ENCODE peak calls at places on chromosomes 6 and 20, in eight cellular contexts. W is bronchial epithelial cell, X is brain microvascular endothelial cell, D is endothelial cell, B is glutamatergic neuron, E is colonic mucosa, Z is OCI-LY7, O is H9. G is an unnamed sample.

GRCh38 chr6:160442151-160442550 is 94.0 kb downstream of the SLC22A3 start:
- DNase-seq in W (no peak), X (no peak), D (no peak), B (no peak), E (no peak), Z (no peak), O (no peak), G (no peak)

GRCh38 chr6:166441641-166442078 is 58.9 kb upstream of the MPC1 start:
- DNase-seq in W (no peak), X (no peak), D (no peak), B (no peak), E (no peak), Z (peak), O (no peak), G (no peak)

GRCh38 chr6:41894366-41895299 is 542 bp downstream of the USP49 start:
- DNase-seq in W (peak), X (no peak), D (peak), B (peak), E (no peak), Z (no peak), O (peak), G (no peak)

GRCh38 chr6:107062691-107063090 is 34.7 kb downstream of the MTRES1 start:
- DNase-seq in W (no peak), X (no peak), D (no peak), B (no peak), E (no peak), Z (no peak), O (no peak), G (no peak)

GRCh38 chr20:48783533-48784272 is 44.1 kb downstream of the PREX1 start:
- DNase-seq in W (no peak), X (peak), D (no peak), B (no peak), E (no peak), Z (peak), O (no peak), G (no peak)

GRCh38 chr20:24034820-24035219 is 46.2 kb upstream of the GGTLC1 start:
- DNase-seq in W (peak), X (peak), D (no peak), B (no peak), E (no peak), Z (no peak), O (no peak), G (no peak)

GRCh38 chr6:161153725-161154124 is 120.1 kb downstream of the AGPAT4 start:
- DNase-seq in W (no peak), X (no peak), D (no peak), B (no peak), E (no peak), Z (no peak), O (no peak), G (no peak)

GRCh38 chr6:122063090-122063489 is 336.4 kb upstream of the HSF2 start:
- DNase-seq in W (no peak), X (no peak), D (no peak), B (no peak), E (no peak), Z (no peak), O (no peak), G (no peak)

GRCh38 chr20:1225729-1226313 is at the start of gene RAD21L1:
- DNase-seq in W (peak), X (peak), D (peak), B (peak), E (peak), Z (peak), O (peak), G (peak)

GRCh38 chr6:20286968-20287565 is 74.8 kb upstream of the MBOAT1 start:
- DNase-seq in W (no peak), X (no peak), D (no peak), B (no peak), E (no peak), Z (no peak), O (no peak), G (no peak)

GRCh38 chr20:50415516-50416268 is 94.5 kb upstream of the PTPN1 start:
- DNase-seq in W (no peak), X (peak), D (no peak), B (no peak), E (peak), Z (no peak), O (peak), G (no peak)

GRCh38 chr6:89378628-89379027 is 26.1 kb upstream of the UBE2J1 start:
- DNase-seq in W (no peak), X (no peak), D (no peak), B (no peak), E (no peak), Z (no peak), O (no peak), G (no peak)

GRCh38 chr6:89110288-89110687 is 7.6 kb downstream of the SRSF12 start:
- DNase-seq in W (no peak), X (no peak), D (no peak), B (no peak), E (no peak), Z (no peak), O (no peak), G (no peak)

GRCh38 chr6:117513778-117514371 is 31.4 kb downstream of the DCBLD1 start:
- DNase-seq in W (no peak), X (no peak), D (no peak), B (no peak), E (no peak), Z (no peak), O (no peak), G (no peak)

GRCh38 chr6:17001188-17001587 is 100.7 kb upstream of the STMND1 start:
- DNase-seq in W (no peak), X (no peak), D (no peak), B (no peak), E (no peak), Z (no peak), O (no peak), G (no peak)
- TF ChIP-seq CTCF in W (no peak), X (peak), D (no peak), B (no peak), E (no peak), Z (no peak), O (peak), G (no peak)

DNA sequence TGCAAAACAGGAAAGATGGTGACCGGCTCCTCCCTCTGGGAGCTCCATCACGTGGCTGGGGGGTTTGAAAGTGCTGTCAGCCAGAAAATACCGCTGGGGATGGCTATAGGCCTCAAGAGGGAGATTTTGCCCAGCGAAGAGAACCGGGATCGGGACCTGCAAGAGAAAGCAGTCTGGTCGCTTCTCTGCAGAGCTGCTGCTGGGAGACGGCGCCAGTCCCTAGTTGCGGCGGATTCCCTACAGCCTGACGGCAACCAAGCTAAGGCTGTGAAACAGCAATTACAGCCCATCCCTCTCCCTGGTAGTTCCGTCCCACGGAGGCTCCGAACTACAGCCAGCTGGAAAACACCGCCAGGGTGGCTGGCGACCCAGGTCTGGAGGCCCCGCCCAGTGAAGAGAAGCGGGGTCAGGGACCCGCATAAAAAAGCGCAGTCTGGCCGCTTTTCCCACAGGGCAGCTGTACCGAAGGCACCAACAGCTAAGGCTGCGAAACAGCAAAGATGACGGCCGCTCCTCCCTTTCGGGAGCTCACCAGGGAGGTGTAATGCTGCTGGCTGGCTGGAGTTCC is 238.1 kb upstream of the IRAK1BP1 start:
- DNase-seq in W (no peak), X (peak), D (peak), B (peak), E (no peak), Z (no peak), O (peak), G (no peak)
- TF ChIP-seq CTCF in W (no peak), X (peak), D (no peak), B (no peak), E (no peak), Z (no peak), O (no peak), G (no peak)

GRCh38 chr20:56175884-56176283 is 72.6 kb upstream of the MC3R start:
- DNase-seq in W (no peak), X (no peak), D (no peak), B (no peak), E (no peak), Z (no peak), O (no peak), G (no peak)

GRCh38 chr20:56166781-56167465 is 81.6 kb upstream of the MC3R start:
- DNase-seq in W (no peak), X (no peak), D (no peak), B (no peak), E (no peak), Z (no peak), O (no peak), G (no peak)

GRCh38 chr20:56174416-56174815 is 74.1 kb upstream of the MC3R start:
- DNase-seq in W (no peak), X (no peak), D (no peak), B (no peak), E (no peak), Z (no peak), O (no peak), G (no peak)

GRCh38 chr20:56171087-56172012 is 77.2 kb upstream of the MC3R start:
- DNase-seq in W (peak), X (no peak), D (no peak), B (no peak), E (no peak), Z (peak), O (no peak), G (no peak)
- TF ChIP-seq CTCF in W (peak), X (no peak), D (no peak), B (peak), E (no peak), Z (peak), O (no peak), G (no peak)

GRCh38 chr6:105500693-105501092 is 97.8 kb upstream of the PREP start:
- DNase-seq in W (no peak), X (no peak), D (no peak), B (no peak), E (no peak), Z (no peak), O (no peak), G (no peak)
- TF ChIP-seq CTCF in W (peak), X (peak), D (no peak), B (no peak), E (no peak), Z (peak), O (peak), G (no peak)

GRCh38 chr6:95364016-95364604 is 213.2 kb upstream of the MANEA start:
- DNase-seq in W (peak), X (no peak), D (no peak), B (no peak), E (no peak), Z (peak), O (no peak), G (no peak)
- TF ChIP-seq CTCF in W (peak), X (peak), D (peak), B (peak), E (no peak), Z (peak), O (peak), G (no peak)

GRCh38 chr6:63882208-63882607 is 246.6 kb downstream of the PHF3 start:
- DNase-seq in W (no peak), X (no peak), D (no peak), B (no peak), E (no peak), Z (peak), O (peak), G (no peak)
- TF ChIP-seq CTCF in W (peak), X (peak), D (peak), B (peak), E (no peak), Z (peak), O (peak), G (no peak)

GRCh38 chr6:36198986-36199385 is 2.4 kb downstream of the BRPF3 start:
- DNase-seq in W (no peak), X (no peak), D (no peak), B (no peak), E (no peak), Z (no peak), O (no peak), G (no peak)

GRCh38 chr6:36197739-36198221 is 1.2 kb downstream of the BRPF3 start:
- DNase-seq in W (no peak), X (no peak), D (no peak), B (no peak), E (no peak), Z (no peak), O (no peak), G (no peak)

GRCh38 chr6:36195471-36196048 is 984 bp upstream of the BRPF3 start:
- DNase-seq in W (peak), X (no peak), D (no peak), B (no peak), E (no peak), Z (peak), O (no peak), G (no peak)

GRCh38 chr6:36196880-36197548 is 470 bp downstream of the BRPF3 start:
- DNase-seq in W (peak), X (peak), D (peak), B (peak), E (peak), Z (peak), O (peak), G (peak)

GRCh38 chr6:36196049-36196879 is at the start of gene BRPF3:
- DNase-seq in W (peak), X (peak), D (peak), B (peak), E (peak), Z (peak), O (peak), G (peak)
- TF ChIP-seq CTCF in W (peak), X (peak), D (peak), B (peak), E (no peak), Z (peak), O (peak), G (no peak)